ENCODE peak calls at places on chromosome 9, in five cellular contexts. C, V, S, X and Y are unnamed samples.
A peak's percentile ranks its signal among the peaks of the same experiment; 100 is the strongest.

GRCh38 chr9:6152824-6153223 is 62.8 kb upstream of the IL33 start:
- DNase-seq in V (no peak), C (no peak), S (no peak), X (no peak), Y (no peak)

GRCh38 chr9:684950-685340 is 156.6 kb upstream of the DMRT1 start:
- DNase-seq in S (no peak), V (no peak), X (no peak), C (no peak), Y (no peak)

GRCh38 chr9:71819115-71819739 is 50.9 kb upstream of the CEMIP2 start:
- DNase-seq in C (peak; percentile 21), X (no peak), S (no peak), V (peak; percentile 25), Y (peak; percentile 51)

GRCh38 chr9:33189331-33189731 is 22.2 kb upstream of the B4GALT1 start:
- DNase-seq in V (no peak), X (no peak), C (no peak), S (no peak), Y (no peak)

GRCh38 chr9:83620841-83621636 is 1.9 kb upstream of the IDNK start:
- DNase-seq in X (no peak), S (peak; percentile 27), V (peak; percentile 27), C (peak; percentile 63), Y (peak; percentile 41)

GRCh38 chr9:70030156-70030555 is 13.5 kb upstream of the MAMDC2 start:
- DNase-seq in C (no peak), X (no peak), V (no peak), S (no peak), Y (no peak)

GRCh38 chr9:94250456-94250855 is 8.6 kb upstream of the ZNF169 start:
- DNase-seq in X (no peak), S (no peak), C (no peak), V (no peak), Y (no peak)

GRCh38 chr9:137200311-137201204 is at the start of gene TPRN:
- DNase-seq in V (peak; percentile 99), X (peak; percentile 99), C (peak; percentile 100), S (peak; percentile 96), Y (peak; percentile 99)

GRCh38 chr9:83106272-83106671 is 43.3 kb upstream of the RASEF start:
- DNase-seq in V (no peak), X (no peak), C (no peak), S (no peak), Y (no peak)

GRCh38 chr9:38039907-38040682 is 28.9 kb downstream of the SHB start:
- DNase-seq in C (no peak), V (no peak), S (no peak), X (no peak), Y (no peak)

GRCh38 chr9:38037981-38038306 is 31.1 kb downstream of the SHB start:
- DNase-seq in S (no peak), C (no peak), V (no peak), X (no peak), Y (no peak)

GRCh38 chr9:38041564-38042267 is 27.3 kb downstream of the SHB start:
- DNase-seq in C (no peak), X (no peak), S (no peak), V (no peak), Y (no peak)

GRCh38 chr9:38038307-38039089 is 30.5 kb downstream of the SHB start:
- DNase-seq in C (no peak), X (no peak), V (no peak), S (no peak), Y (no peak)

DNA sequence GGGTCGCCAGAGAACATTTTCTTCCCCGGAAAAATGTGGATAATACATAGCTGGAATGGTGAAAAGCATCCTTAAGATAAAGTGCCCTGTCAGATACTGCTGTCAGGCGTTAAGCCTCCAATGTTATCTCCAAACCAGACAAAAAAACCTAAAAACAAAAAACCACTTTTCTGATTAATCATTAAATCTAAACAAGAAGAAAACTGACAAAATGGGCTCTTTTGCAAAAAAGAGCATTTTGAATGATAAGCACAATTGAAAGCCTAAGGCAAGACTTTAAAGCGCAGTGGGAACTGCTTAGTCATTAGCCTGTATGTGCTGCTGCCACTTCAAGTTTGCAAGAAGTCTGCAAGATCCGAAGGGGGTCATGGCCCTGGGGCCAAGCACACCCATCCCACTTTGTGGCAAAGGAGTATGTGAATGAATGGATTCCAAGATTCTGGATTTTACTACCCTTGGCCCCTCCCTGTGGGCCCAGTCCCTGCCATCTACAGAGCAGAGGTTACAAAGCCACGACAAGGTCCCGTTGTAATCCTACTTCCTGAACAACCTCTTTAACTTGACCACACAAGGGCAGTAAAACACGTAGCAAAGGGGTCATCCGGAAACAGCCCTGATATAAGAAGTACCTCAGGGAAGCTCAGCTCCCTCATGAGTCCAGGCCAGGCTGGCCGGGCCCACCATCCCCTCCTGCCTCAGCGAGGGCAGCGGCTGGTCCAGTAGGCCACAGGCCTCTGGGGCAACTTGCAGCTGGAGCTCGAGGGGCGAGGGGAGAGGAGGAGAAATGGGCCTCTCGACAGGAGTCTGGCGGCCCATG is 29.7 kb downstream of the SHB start:
- DNase-seq in C (no peak), X (no peak), V (no peak), S (no peak), Y (no peak)
- TF ChIP-seq POLR2A in C (no peak), X (no peak), V (no peak), S (no peak), Y (no peak)

GRCh38 chr9:133309608-133310007 is 26.4 kb downstream of the SURF6 start:
- DNase-seq in X (no peak), S (no peak), V (no peak), C (no peak), Y (no peak)
- TF ChIP-seq POLR2A in X (no peak), S (no peak), V (no peak), C (no peak), Y (no peak)

DNA sequence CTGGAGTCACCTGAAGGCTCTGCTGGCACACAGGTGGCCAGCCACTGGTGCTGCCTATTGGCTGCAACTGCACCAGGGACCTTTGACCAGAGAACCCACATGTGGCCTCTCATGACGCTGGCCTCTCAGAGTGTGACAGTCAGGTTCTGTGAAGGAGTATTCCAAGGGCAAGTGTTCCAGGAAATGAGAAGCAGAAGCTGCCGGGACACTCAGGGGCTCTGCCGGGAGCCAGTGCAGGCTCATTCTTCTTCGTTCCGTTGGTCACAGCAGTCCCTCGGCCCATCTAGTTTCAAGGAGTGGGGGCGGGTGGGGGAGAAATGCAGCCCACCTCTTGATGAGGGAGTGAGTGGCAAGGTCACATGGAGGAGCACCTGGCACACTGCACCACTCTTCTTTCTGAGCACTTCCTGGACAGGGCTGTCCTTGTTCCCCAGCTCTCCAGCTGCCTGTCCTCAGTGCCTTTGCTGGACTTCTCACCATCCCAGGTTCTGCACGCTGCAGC is 237.5 kb downstream of the GADD45G start:
- DNase-seq in X (no peak), C (no peak), S (no peak), V (no peak), Y (peak; percentile 86)
- TF ChIP-seq POLR2A in X (no peak), C (no peak), S (no peak), V (no peak), Y (peak; percentile 59)

GRCh38 chr9:123334639-123335038 is 21.4 kb upstream of the CRB2 start:
- DNase-seq in V (no peak), C (no peak), S (no peak), X (no peak), Y (no peak)
- TF ChIP-seq POLR2A in V (no peak), C (no peak), S (no peak), X (no peak), Y (no peak)